ENCODE peak calls at places on chromosomes 5 and 9, in nine cellular contexts. D, U, J, P, B, I, Z, Y and K are unnamed samples.

GRCh38 chr5:80620206-80620605 is 34.2 kb upstream of the MSH3 start:
- DNase-seq in U (no peak), J (no peak), B (peak), D (no peak), Y (no peak), I (peak), P (no peak), Z (no peak), K (peak)

GRCh38 chr5:147801461-147801860 is 18.9 kb upstream of the JAKMIP2 start:
- DNase-seq in U (no peak), P (no peak), J (no peak), I (no peak), Z (no peak), B (no peak), D (no peak), Y (no peak), K (no peak)

GRCh38 chr5:75461679-75462078 is 49.8 kb downstream of the CERT1 start:
- DNase-seq in P (no peak), Y (no peak), J (no peak), D (no peak), Z (no peak), B (peak), U (no peak), I (no peak), K (no peak)

GRCh38 chr9:129102791-129103594 is 7.6 kb downstream of the CRAT start:
- DNase-seq in J (no peak), I (no peak), Z (no peak), B (peak), U (peak), Y (peak), P (no peak), D (peak), K (peak)

GRCh38 chr5:606526-607399 is 5.4 kb upstream of the CEP72 start:
- DNase-seq in U (no peak), J (peak), Z (no peak), I (no peak), P (peak), D (no peak), B (no peak), Y (no peak), K (no peak)

GRCh38 chr5:154740483-154740882 is 14.7 kb upstream of the LARP1 start:
- DNase-seq in U (peak), D (peak), Y (peak), I (peak), Z (no peak), B (peak), J (peak), P (no peak), K (no peak)

GRCh38 chr5:39167141-39167972 is 52.0 kb downstream of the FYB1 start:
- DNase-seq in B (no peak), Y (no peak), Z (no peak), D (no peak), J (no peak), I (no peak), U (no peak), P (no peak), K (no peak)

GRCh38 chr9:130023147-130023787 is 19.7 kb downstream of the FNBP1 start:
- DNase-seq in U (no peak), I (no peak), Y (no peak), P (no peak), Z (no peak), J (no peak), D (no peak), B (no peak), K (no peak)

GRCh38 chr9:121945849-121946248 is 147.3 kb downstream of the TTLL11 start:
- DNase-seq in D (no peak), Y (no peak), B (peak), Z (no peak), I (no peak), U (no peak), J (no peak), P (no peak), K (no peak)

GRCh38 chr5:54217826-54218503 is 92.4 kb downstream of the ARL15 start:
- DNase-seq in Y (no peak), Z (no peak), D (peak), J (no peak), P (no peak), U (no peak), I (peak), B (peak), K (no peak)

GRCh38 chr5:107217721-107218130 is 453.0 kb downstream of the EFNA5 start:
- DNase-seq in U (no peak), J (no peak), P (peak), Y (peak), I (no peak), Z (no peak), D (no peak), B (no peak), K (peak)

GRCh38 chr9:137138701-137139467 is at the start of gene GRIN1:
- DNase-seq in Y (peak), J (no peak), U (no peak), P (peak), Z (no peak), B (no peak), I (no peak), D (peak), K (no peak)

GRCh38 chr9:136160939-136161610 is 42.4 kb upstream of the TMEM250 start:
- DNase-seq in U (no peak), Y (no peak), B (no peak), P (no peak), Z (no peak), D (no peak), I (no peak), J (peak), K (no peak)

GRCh38 chr9:136198605-136199083 is 6.3 kb downstream of the LHX3 start:
- DNase-seq in D (peak), P (no peak), Z (no peak), I (no peak), Y (no peak), B (peak), J (no peak), U (no peak), K (no peak)

GRCh38 chr5:111735829-111736228 is 21.2 kb downstream of the NREP start:
- DNase-seq in U (no peak), J (no peak), I (peak), P (no peak), B (peak), D (no peak), Z (no peak), Y (peak), K (no peak)

GRCh38 chr9:92726348-92726747 is 38.3 kb downstream of the BICD2 start:
- DNase-seq in Z (no peak), J (no peak), Y (peak), U (no peak), I (no peak), P (no peak), B (no peak), D (no peak), K (peak)

GRCh38 chr9:92726971-92727715 is 37.5 kb downstream of the BICD2 start:
- DNase-seq in Y (peak), B (peak), D (peak), I (no peak), P (no peak), J (no peak), U (no peak), Z (no peak), K (no peak)

GRCh38 chr9:92728831-92729734 is 35.5 kb downstream of the BICD2 start:
- DNase-seq in B (peak), P (peak), D (peak), Y (peak), J (no peak), U (no peak), Z (no peak), I (no peak), K (no peak)

GRCh38 chr9:92729735-92730155 is 34.9 kb downstream of the BICD2 start:
- DNase-seq in Z (no peak), J (no peak), U (no peak), D (no peak), B (no peak), Y (no peak), I (no peak), P (peak), K (no peak)

GRCh38 chr9:92727716-92728700 is 36.6 kb downstream of the BICD2 start:
- DNase-seq in P (peak), Y (peak), B (no peak), I (no peak), Z (no peak), J (no peak), U (no peak), D (no peak), K (no peak)
- TF ChIP-seq CTCF in P (no peak), Y (no peak), B (no peak), I (no peak), Z (no peak), J (no peak), U (no peak), D (no peak), K (no peak)

GRCh38 chr9:74094766-74095165 is 402.4 kb upstream of the RORB start:
- DNase-seq in I (no peak), P (no peak), B (no peak), D (no peak), J (no peak), Z (no peak), Y (no peak), U (no peak), K (no peak)

GRCh38 chr9:74095925-74096324 is 401.2 kb upstream of the RORB start:
- DNase-seq in B (no peak), P (no peak), J (no peak), I (no peak), Z (no peak), D (no peak), U (no peak), Y (no peak), K (no peak)

GRCh38 chr9:74096420-74096819 is 400.7 kb upstream of the RORB start:
- DNase-seq in B (no peak), D (no peak), U (no peak), I (no peak), P (no peak), J (no peak), Z (no peak), Y (no peak), K (no peak)

DNA sequence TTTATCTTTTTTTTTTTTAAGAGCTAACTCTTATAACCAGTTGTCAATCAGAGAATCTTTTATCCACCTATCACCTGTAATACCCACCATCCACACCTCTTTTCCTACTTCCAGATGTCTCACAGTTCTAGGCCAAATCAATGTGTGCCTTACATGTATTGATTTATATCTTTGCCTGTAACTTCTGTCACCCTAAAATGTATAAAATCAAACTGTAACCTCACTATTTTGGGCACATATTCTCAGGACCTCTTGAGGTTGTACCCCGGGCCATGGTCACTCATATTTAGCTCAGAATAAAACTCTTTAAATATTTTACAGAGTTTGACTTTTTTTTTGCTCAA is 404.7 kb upstream of the RORB start:
- DNase-seq in P (no peak), J (no peak), Y (no peak), Z (no peak), I (no peak), U (no peak), B (no peak), D (no peak), K (no peak)
- H3K4me3 ChIP-seq in P (no peak), J (no peak), Y (no peak), Z (no peak), I (no peak), U (no peak), B (no peak), D (no peak), K (no peak)

GRCh38 chr9:96453625-96454024 is 3.7 kb downstream of the HABP4 start:
- DNase-seq in Z (no peak), U (no peak), J (no peak), I (peak), D (peak), Y (peak), B (peak), P (no peak), K (no peak)
- TF ChIP-seq CTCF in Z (no peak), U (no peak), J (peak), I (peak), D (peak), Y (peak), B (peak), P (peak), K (peak)

GRCh38 chr9:105421864-105422263 is 26.0 kb upstream of the FSD1L start:
- DNase-seq in Y (no peak), P (no peak), B (no peak), I (no peak), J (no peak), U (no peak), D (no peak), Z (no peak), K (no peak)
- H3K4me3 ChIP-seq in Y (no peak), P (no peak), B (no peak), I (no peak), J (no peak), U (no peak), D (no peak), Z (no peak), K (no peak)

GRCh38 chr9:126649477-126649876 is 35.7 kb downstream of the LMX1B start:
- DNase-seq in Y (no peak), P (no peak), J (no peak), U (no peak), I (no peak), B (no peak), Z (no peak), D (no peak), K (no peak)
- TF ChIP-seq CTCF in Y (no peak), P (no peak), J (no peak), U (no peak), I (no peak), B (no peak), Z (no peak), D (no peak), K (no peak)

DNA sequence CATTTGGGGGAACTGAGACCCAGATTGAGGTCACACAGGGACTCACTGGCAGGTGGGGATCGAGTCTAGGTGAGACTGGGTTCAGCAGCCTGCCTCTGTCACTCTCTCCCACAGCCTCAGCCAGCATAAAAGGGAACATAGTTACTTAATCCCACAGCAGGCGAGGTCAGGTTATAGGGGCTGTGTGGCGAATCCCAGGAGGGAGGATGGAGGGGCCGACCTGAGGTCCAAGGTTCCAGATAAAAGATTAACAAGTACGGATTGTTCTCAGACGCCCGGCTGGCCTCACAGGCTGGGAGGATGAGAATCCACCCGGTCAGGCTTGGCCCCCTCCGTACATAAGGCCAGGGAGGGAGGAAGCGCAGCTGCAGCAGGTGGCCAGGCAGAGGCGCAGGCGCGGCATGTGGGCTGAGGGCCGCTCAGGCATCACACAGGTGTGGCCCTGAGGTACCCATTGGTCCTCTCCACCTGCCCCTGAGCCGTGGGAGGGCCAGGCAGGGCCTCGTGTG is 3.3 kb downstream of the SUSD3 start:
- DNase-seq in J (peak), U (peak), D (peak), I (no peak), P (no peak), Y (no peak), B (no peak), Z (no peak), K (peak)
- H3K4me3 ChIP-seq in J (no peak), U (no peak), D (no peak), I (no peak), P (no peak), Y (no peak), B (no peak), Z (no peak), K (no peak)

DNA sequence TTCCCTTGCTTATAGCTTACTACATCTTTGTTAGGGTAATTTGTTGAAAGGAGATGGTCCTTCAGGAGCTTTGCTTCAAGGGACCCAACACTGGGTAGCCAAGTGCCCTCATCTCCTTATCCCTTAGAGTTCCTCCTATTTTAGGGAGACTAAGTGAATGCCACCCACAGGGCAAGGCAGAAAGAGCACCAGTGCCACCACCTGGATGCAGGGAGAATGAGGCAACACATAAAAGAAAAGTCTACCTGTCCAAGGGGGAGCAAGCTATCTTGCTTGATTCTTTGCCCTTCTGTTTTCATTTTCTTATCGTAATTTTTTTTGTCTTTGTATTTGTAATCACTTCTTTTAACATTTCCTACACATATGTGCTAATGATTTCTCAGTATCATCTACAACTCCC is 205.5 kb downstream of the NPR3 start:
- DNase-seq in Y (no peak), U (peak), Z (no peak), D (peak), P (no peak), B (peak), J (no peak), I (peak), K (no peak)
- TF ChIP-seq CTCF in Y (no peak), U (no peak), Z (no peak), D (peak), P (peak), B (peak), J (peak), I (peak), K (peak)

GRCh38 chr5:68027519-68027918 is 188.0 kb upstream of the PIK3R1 start:
- DNase-seq in D (no peak), B (peak), J (no peak), U (no peak), Z (no peak), I (peak), P (no peak), Y (no peak), K (no peak)
- H3K4me3 ChIP-seq in D (no peak), B (no peak), J (no peak), U (no peak), Z (no peak), I (no peak), P (no peak), Y (no peak), K (no peak)

GRCh38 chr5:173204185-173204979 is 30.6 kb downstream of the NKX2-5 start:
- DNase-seq in B (peak), I (no peak), Y (no peak), P (no peak), D (no peak), J (no peak), Z (no peak), U (no peak), K (no peak)
- TF ChIP-seq CTCF in B (peak), I (peak), Y (peak), P (peak), D (peak), J (peak), Z (peak), U (peak), K (peak)

DNA sequence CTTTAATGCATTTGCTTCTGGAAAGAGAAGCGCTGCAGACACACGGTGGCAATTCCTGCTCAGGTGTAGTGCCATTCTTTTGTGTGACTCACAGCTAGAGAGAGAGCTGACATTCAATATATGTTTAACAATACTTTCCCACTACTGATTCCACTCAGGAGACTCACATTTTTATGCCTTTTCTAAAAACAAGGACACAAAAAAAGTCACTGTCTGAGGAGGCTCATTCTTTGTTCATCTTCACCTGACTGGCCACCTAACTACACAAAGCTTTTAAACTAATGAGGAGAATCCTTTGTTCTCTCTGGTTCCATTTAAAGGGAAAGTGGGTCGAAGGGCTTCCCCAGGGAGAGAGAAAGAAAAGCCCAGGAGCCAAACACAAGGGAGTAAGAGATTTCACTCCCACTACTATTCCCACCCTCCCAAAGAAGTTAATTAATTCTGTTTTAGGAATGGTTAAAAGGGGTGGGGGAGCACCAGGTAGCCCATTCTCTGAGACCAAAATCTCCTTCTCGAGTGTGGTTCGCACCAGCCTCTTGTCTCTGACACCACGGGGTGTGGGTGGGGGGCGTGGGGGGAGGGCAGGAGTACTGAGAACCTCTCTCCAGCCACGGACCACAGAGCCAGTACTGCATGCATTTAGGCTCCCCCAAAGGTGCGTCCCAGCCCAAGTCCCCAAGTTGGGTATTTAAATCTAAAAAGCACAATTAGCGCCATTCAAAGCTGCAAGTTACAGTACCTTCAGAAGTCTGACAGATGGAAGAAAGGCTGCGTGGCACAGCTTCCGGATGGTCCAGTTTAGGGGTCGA is 778 bp downstream of the TRPM3 start:
- DNase-seq in D (peak), P (no peak), U (no peak), Y (no peak), B (no peak), Z (no peak), J (no peak), I (no peak), K (no peak)
- H3K4me3 ChIP-seq in D (peak), P (no peak), U (no peak), Y (peak), B (no peak), Z (no peak), J (no peak), I (no peak), K (no peak)